ENCODE peak calls at places on chromosomes 5 and 9, in nine cellular contexts. X is RWPE1; G is T-cell; W is mesendoderm; P is T47D; M is A549; N is effector memory CD8-positive, alpha-beta T cell; H is mesenchymal stem cell; V is stimulated activated CD8-positive, alpha-beta memory T cell treated with anti-CD3 and anti-CD28 coated beads, Interleukin-15, amount 100 ng/mL, for 24 hours. T is an unnamed sample.

GRCh38 chr9:78029601-78030552 is 1.7 kb downstream of the GNAQ start:
- DNase-seq in X (peak; percentile 33), G (peak; percentile 22), W (peak; percentile 75), P (peak; percentile 24), M (peak; percentile 18), N (peak; percentile 2), H (peak; percentile 61), V (no peak), T (peak; percentile 30)

GRCh38 chr5:670396-671270 is 22.5 kb downstream of the TPPP start:
- DNase-seq in X (no peak), G (no peak), W (no peak), P (no peak), M (no peak), N (no peak), H (no peak), V (no peak), T (no peak)

GRCh38 chr9:9754186-9754585 is 858.6 kb downstream of the PTPRD start:
- DNase-seq in X (no peak), G (no peak), W (no peak), P (no peak), M (no peak), N (no peak), H (peak; percentile 45), V (no peak), T (no peak)

GRCh38 chr5:131382407-131383395 is 118.8 kb downstream of the CDC42SE2 start:
- DNase-seq in X (peak; percentile 78), G (peak; percentile 64), W (peak; percentile 95), P (peak; percentile 81), M (peak; percentile 70), N (peak; percentile 50), H (peak; percentile 74), V (no peak), T (peak; percentile 75)

GRCh38 chr5:155905359-155905758 is 421.6 kb upstream of the SGCD start:
- DNase-seq in X (no peak), G (no peak), W (no peak), P (peak; percentile 17), M (no peak), N (no peak), H (no peak), V (no peak), T (no peak)

GRCh38 chr9:121572581-121572980 is 72.9 kb upstream of the GGTA1 start:
- DNase-seq in X (no peak), G (no peak), W (no peak), P (no peak), M (no peak), N (no peak), H (no peak), V (no peak), T (no peak)

GRCh38 chr5:102080288-102080687 is 215.8 kb downstream of the SLCO4C1 start:
- DNase-seq in X (no peak), G (no peak), W (no peak), P (no peak), M (no peak), N (no peak), H (no peak), V (no peak), T (no peak)

GRCh38 chr5:31824886-31825774 is 186.2 kb downstream of the PDZD2 start:
- DNase-seq in X (peak; percentile 61), G (peak; percentile 29), W (peak; percentile 71), P (peak; percentile 79), M (peak; percentile 36), N (no peak), H (peak; percentile 67), V (no peak), T (peak; percentile 87)

GRCh38 chr5:178116406-178116885 is 3.1 kb downstream of the N4BP3 start:
- DNase-seq in X (no peak), G (peak; percentile 81), W (no peak), P (no peak), M (no peak), N (peak; percentile 91), H (no peak), V (no peak), T (peak; percentile 46)

GRCh38 chr5:139446956-139447779 is 7.8 kb upstream of the DNAJC18 start:
- DNase-seq in X (no peak), G (no peak), W (no peak), P (no peak), M (no peak), N (no peak), H (peak; percentile 59), V (no peak), T (no peak)

GRCh38 chr5:74919487-74919886 is 53.3 kb upstream of the FAM169A start:
- DNase-seq in X (peak; percentile 88), G (peak; percentile 4), W (peak; percentile 72), P (peak; percentile 75), M (peak; percentile 51), N (no peak), H (peak; percentile 70), V (no peak), T (peak; percentile 77)

GRCh38 chr5:42880621-42881020 is 68.9 kb upstream of the SELENOP start:
- DNase-seq in X (no peak), G (no peak), W (no peak), P (no peak), M (no peak), N (no peak), H (no peak), V (no peak), T (no peak)

GRCh38 chr5:151155149-151155776 is 2.3 kb downstream of the ANXA6 start:
- DNase-seq in X (no peak), G (peak; percentile 51), W (no peak), P (no peak), M (no peak), N (peak; percentile 49), H (no peak), V (peak; percentile 21), T (no peak)

GRCh38 chr5:55853818-55854217 is 2.7 kb downstream of the IL31RA start:
- DNase-seq in X (no peak), G (no peak), W (no peak), P (no peak), M (no peak), N (no peak), H (peak; percentile 35), V (no peak), T (no peak)

GRCh38 chr9:33868430-33869000 is 51.6 kb downstream of the UBE2R2 start:
- DNase-seq in X (no peak), G (no peak), W (no peak), P (no peak), M (no peak), N (no peak), H (no peak), V (no peak), T (no peak)

GRCh38 chr9:86682240-86682639 is 265.1 kb downstream of the GAS1 start:
- DNase-seq in X (no peak), G (no peak), W (no peak), P (no peak), M (no peak), N (no peak), H (no peak), V (no peak), T (no peak)

GRCh38 chr5:53969331-53969730 is 341.0 kb downstream of the ARL15 start:
- DNase-seq in X (no peak), G (no peak), W (no peak), P (no peak), M (no peak), N (no peak), H (no peak), V (no peak), T (no peak)

GRCh38 chr5:116506448-116506847 is 68.2 kb downstream of the SEMA6A start:
- DNase-seq in X (no peak), G (no peak), W (no peak), P (no peak), M (no peak), N (no peak), H (peak; percentile 17), V (no peak), T (peak; percentile 61)

GRCh38 chr5:72465601-72466563 is 41.3 kb downstream of the ZNF366 start:
- DNase-seq in X (no peak), G (no peak), W (no peak), P (no peak), M (no peak), N (no peak), H (peak; percentile 53), V (no peak), T (no peak)

GRCh38 chr9:2727966-2728613 is 10.8 kb downstream of the KCNV2 start:
- DNase-seq in X (no peak), G (no peak), W (peak; percentile 81), P (peak; percentile 64), M (no peak), N (no peak), H (peak; percentile 80), V (no peak), T (peak; percentile 86)

GRCh38 chr9:97510797-97511761 is 9.6 kb downstream of the TMOD1 start:
- DNase-seq in X (no peak), G (no peak), W (no peak), P (no peak), M (no peak), N (no peak), H (peak; percentile 88), V (no peak), T (no peak)

T was measured in left kidney.